ENCODE peak calls at places on chromosomes 4 and X, in nine cellular contexts. One of them, this sample, is unnamed. For H3K36me3, the result is how much of the 10 kb centered on the place peaks cover.

GRCh38 chr4:109184421-109184956 is 118.0 kb downstream of the COL25A1 start:
- DNase-seq in astrocyte: peak
- DNase-seq in OCI-LY7: no peak
- DNase-seq in HCT116: no peak
- DNase-seq in MM.1S: no peak
- DNase-seq in hepatocyte: no peak
- DNase-seq in K562: no peak
- DNase-seq in fibroblast of lung: peak
- DNase-seq in HepG2: no peak
- DNase-seq in this sample: peak

GRCh38 chr4:56186808-56187523 is 200.3 kb downstream of the AASDH start:
- DNase-seq in astrocyte: no peak
- DNase-seq in OCI-LY7: no peak
- DNase-seq in HCT116: no peak
- DNase-seq in MM.1S: no peak
- DNase-seq in hepatocyte: no peak
- DNase-seq in K562: no peak
- DNase-seq in fibroblast of lung: no peak
- DNase-seq in HepG2: no peak
- DNase-seq in this sample: no peak

GRCh38 chrX:121782976-121783375 is 735.6 kb downstream of the GLUD2 start:
- DNase-seq in astrocyte: no peak
- DNase-seq in OCI-LY7: no peak
- DNase-seq in HCT116: no peak
- DNase-seq in MM.1S: no peak
- DNase-seq in hepatocyte: no peak
- DNase-seq in K562: no peak
- DNase-seq in fibroblast of lung: no peak
- DNase-seq in HepG2: no peak
- DNase-seq in this sample: no peak

GRCh38 chrX:86002076-86002896 is 45.1 kb downstream of the CHM start:
- DNase-seq in astrocyte: peak
- DNase-seq in OCI-LY7: no peak
- DNase-seq in HCT116: peak
- DNase-seq in MM.1S: peak
- DNase-seq in hepatocyte: peak
- DNase-seq in K562: peak
- DNase-seq in fibroblast of lung: peak
- DNase-seq in HepG2: peak
- DNase-seq in this sample: no peak

GRCh38 chr4:105236202-105236916 is 89.7 kb downstream of the TET2 start:
- DNase-seq in astrocyte: no peak
- DNase-seq in OCI-LY7: no peak
- DNase-seq in HCT116: no peak
- DNase-seq in MM.1S: peak
- DNase-seq in hepatocyte: no peak
- DNase-seq in K562: no peak
- DNase-seq in fibroblast of lung: no peak
- DNase-seq in HepG2: no peak
- DNase-seq in this sample: no peak

GRCh38 chrX:118724775-118725174 is 2.6 kb upstream of the IL13RA1 start:
- DNase-seq in astrocyte: no peak
- DNase-seq in OCI-LY7: no peak
- DNase-seq in HCT116: no peak
- DNase-seq in MM.1S: no peak
- DNase-seq in hepatocyte: no peak
- DNase-seq in K562: peak
- DNase-seq in fibroblast of lung: peak
- DNase-seq in HepG2: peak
- DNase-seq in this sample: no peak

GRCh38 chr4:38730830-38731646 is 51.8 kb downstream of the TLR10 start:
- DNase-seq in astrocyte: peak
- DNase-seq in OCI-LY7: peak
- DNase-seq in HCT116: peak
- DNase-seq in MM.1S: peak
- DNase-seq in hepatocyte: peak
- DNase-seq in K562: peak
- DNase-seq in fibroblast of lung: peak
- DNase-seq in HepG2: peak
- DNase-seq in this sample: peak

GRCh38 chr4:31328921-31329320 is 608.8 kb downstream of the PCDH7 start:
- DNase-seq in astrocyte: no peak
- DNase-seq in OCI-LY7: no peak
- DNase-seq in HCT116: no peak
- DNase-seq in MM.1S: no peak
- DNase-seq in hepatocyte: no peak
- DNase-seq in K562: no peak
- DNase-seq in fibroblast of lung: no peak
- DNase-seq in HepG2: no peak
- DNase-seq in this sample: no peak

GRCh38 chr4:24686866-24687672 is 102.7 kb upstream of the DHX15 start:
- DNase-seq in astrocyte: no peak
- DNase-seq in OCI-LY7: peak
- DNase-seq in HCT116: peak
- DNase-seq in MM.1S: no peak
- DNase-seq in hepatocyte: peak
- DNase-seq in K562: peak
- DNase-seq in fibroblast of lung: no peak
- DNase-seq in HepG2: peak
- DNase-seq in this sample: no peak

DNA sequence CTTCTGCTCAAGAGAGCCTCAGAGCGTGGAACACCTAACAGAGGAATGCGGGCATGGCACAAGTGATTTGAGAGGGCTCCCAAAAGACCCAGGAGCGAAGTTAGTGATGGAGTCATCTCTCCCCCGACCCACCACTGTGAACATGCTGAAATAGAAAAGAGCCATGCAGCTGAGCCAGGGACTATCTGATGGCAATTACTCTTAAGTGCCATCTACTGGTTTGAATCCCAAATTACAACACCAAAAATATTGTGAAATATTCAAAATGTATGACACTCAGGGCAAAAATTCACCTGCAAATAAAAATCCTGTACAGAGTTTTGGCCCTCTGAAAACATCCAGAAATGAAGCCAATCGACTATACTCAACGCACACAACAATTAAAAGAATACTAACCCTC is 2038.9 kb upstream of the ADGRL3 start:
- DNase-seq in astrocyte: no peak
- DNase-seq in OCI-LY7: no peak
- DNase-seq in HCT116: no peak
- DNase-seq in MM.1S: no peak
- DNase-seq in hepatocyte: no peak
- DNase-seq in K562: no peak
- DNase-seq in fibroblast of lung: no peak
- DNase-seq in HepG2: no peak
- DNase-seq in this sample: no peak
- TF ChIP-seq CTCF in astrocyte: no peak
- TF ChIP-seq CTCF in OCI-LY7: peak
- TF ChIP-seq CTCF in HCT116: no peak
- TF ChIP-seq CTCF in MM.1S: peak
- TF ChIP-seq CTCF in hepatocyte: no peak
- TF ChIP-seq CTCF in K562: no peak
- TF ChIP-seq CTCF in fibroblast of lung: no peak
- TF ChIP-seq CTCF in HepG2: no peak
- TF ChIP-seq CTCF in this sample: no peak

DNA sequence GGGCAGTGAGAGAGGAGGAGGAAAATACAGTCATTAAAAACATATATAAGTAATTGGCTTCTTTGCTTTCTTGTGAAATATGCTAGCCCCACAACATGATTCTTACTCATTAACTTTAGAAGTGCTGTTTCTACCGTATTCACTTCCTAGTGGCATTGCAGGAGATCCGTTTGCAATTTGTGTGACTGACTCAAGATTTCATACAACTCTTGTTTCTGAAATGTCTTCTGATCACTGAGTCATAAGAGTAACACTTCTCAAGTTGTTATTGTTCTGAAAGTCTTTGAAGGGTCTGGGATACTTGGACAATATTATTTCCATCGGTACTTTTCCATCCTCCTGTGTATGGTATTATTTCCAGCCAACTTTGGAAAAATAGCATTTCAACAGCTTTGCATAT is 310.8 kb downstream of the PACRGL start:
- DNase-seq in astrocyte: no peak
- DNase-seq in OCI-LY7: no peak
- DNase-seq in HCT116: no peak
- DNase-seq in MM.1S: no peak
- DNase-seq in hepatocyte: no peak
- DNase-seq in K562: no peak
- DNase-seq in fibroblast of lung: peak
- DNase-seq in HepG2: no peak
- DNase-seq in this sample: no peak
- H2AFZ ChIP-seq in astrocyte: no peak
- H2AFZ ChIP-seq in OCI-LY7: no peak
- H2AFZ ChIP-seq in HCT116: no peak
- H2AFZ ChIP-seq in MM.1S: no peak
- H2AFZ ChIP-seq in hepatocyte: no peak
- H2AFZ ChIP-seq in K562: no peak
- H2AFZ ChIP-seq in fibroblast of lung: no peak
- H2AFZ ChIP-seq in HepG2: no peak
- H2AFZ ChIP-seq in this sample: no peak

GRCh38 chrX:10117864-10118377 is 38.9 kb upstream of the CLCN4 start:
- DNase-seq in astrocyte: no peak
- DNase-seq in OCI-LY7: peak
- DNase-seq in HCT116: no peak
- DNase-seq in MM.1S: no peak
- DNase-seq in hepatocyte: no peak
- DNase-seq in K562: no peak
- DNase-seq in fibroblast of lung: no peak
- DNase-seq in HepG2: no peak
- DNase-seq in this sample: no peak

GRCh38 chrX:10118530-10118929 is 38.2 kb upstream of the CLCN4 start:
- DNase-seq in astrocyte: no peak
- DNase-seq in OCI-LY7: no peak
- DNase-seq in HCT116: no peak
- DNase-seq in MM.1S: no peak
- DNase-seq in hepatocyte: no peak
- DNase-seq in K562: no peak
- DNase-seq in fibroblast of lung: no peak
- DNase-seq in HepG2: no peak
- DNase-seq in this sample: no peak

GRCh38 chrX:10115082-10115481 is 41.7 kb upstream of the CLCN4 start:
- DNase-seq in astrocyte: no peak
- DNase-seq in OCI-LY7: no peak
- DNase-seq in HCT116: no peak
- DNase-seq in MM.1S: no peak
- DNase-seq in hepatocyte: no peak
- DNase-seq in K562: no peak
- DNase-seq in fibroblast of lung: no peak
- DNase-seq in HepG2: no peak
- DNase-seq in this sample: no peak

GRCh38 chrX:10119399-10119990 is 37.3 kb upstream of the CLCN4 start:
- DNase-seq in astrocyte: peak
- DNase-seq in OCI-LY7: peak
- DNase-seq in HCT116: peak
- DNase-seq in MM.1S: peak
- DNase-seq in hepatocyte: peak
- DNase-seq in K562: peak
- DNase-seq in fibroblast of lung: peak
- DNase-seq in HepG2: peak
- DNase-seq in this sample: peak

DNA sequence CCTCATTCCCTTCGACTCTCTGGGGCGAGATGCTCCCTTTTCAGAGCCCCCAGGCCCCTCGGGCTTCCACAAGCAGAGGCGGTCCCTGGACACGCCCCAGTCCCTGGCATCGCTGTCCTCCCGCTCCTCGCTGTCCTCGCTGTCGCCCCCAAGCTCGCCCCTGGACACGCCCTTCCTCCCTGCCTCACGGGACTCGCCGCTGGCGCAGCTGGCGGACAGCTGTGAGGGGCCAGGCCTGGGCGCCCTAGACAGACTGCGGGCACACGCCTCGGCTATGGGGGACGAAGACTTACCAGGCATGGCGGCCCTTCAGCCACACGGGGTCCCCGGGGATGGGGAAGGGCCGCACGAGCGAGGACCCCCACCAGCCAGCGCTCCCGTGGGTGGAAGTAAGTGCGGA is 39.5 kb upstream of the CLCN4 start:
- DNase-seq in astrocyte: no peak
- DNase-seq in OCI-LY7: no peak
- DNase-seq in HCT116: no peak
- DNase-seq in MM.1S: no peak
- DNase-seq in hepatocyte: no peak
- DNase-seq in K562: no peak
- DNase-seq in fibroblast of lung: no peak
- DNase-seq in HepG2: no peak
- DNase-seq in this sample: no peak
- H3K36me3 ChIP-seq in astrocyte: under half
- H3K36me3 ChIP-seq in OCI-LY7: half or more
- H3K36me3 ChIP-seq in HCT116: under half
- H3K36me3 ChIP-seq in MM.1S: under half
- H3K36me3 ChIP-seq in hepatocyte: under half
- H3K36me3 ChIP-seq in K562: under half
- H3K36me3 ChIP-seq in fibroblast of lung: under half
- H3K36me3 ChIP-seq in HepG2: under half
- H3K36me3 ChIP-seq in this sample: under half

GRCh38 chr4:175499735-175500352 is 312.2 kb downstream of the GPM6A start:
- DNase-seq in astrocyte: no peak
- DNase-seq in OCI-LY7: no peak
- DNase-seq in HCT116: no peak
- DNase-seq in MM.1S: no peak
- DNase-seq in hepatocyte: no peak
- DNase-seq in K562: no peak
- DNase-seq in fibroblast of lung: no peak
- DNase-seq in HepG2: no peak
- DNase-seq in this sample: no peak
- TF ChIP-seq CTCF in astrocyte: no peak
- TF ChIP-seq CTCF in OCI-LY7: no peak
- TF ChIP-seq CTCF in HCT116: no peak
- TF ChIP-seq CTCF in MM.1S: no peak
- TF ChIP-seq CTCF in hepatocyte: no peak
- TF ChIP-seq CTCF in K562: no peak
- TF ChIP-seq CTCF in fibroblast of lung: no peak
- TF ChIP-seq CTCF in HepG2: no peak
- TF ChIP-seq CTCF in this sample: no peak

GRCh38 chr4:99403380-99404194 is 31.6 kb downstream of the ADH7 start:
- DNase-seq in astrocyte: no peak
- DNase-seq in OCI-LY7: no peak
- DNase-seq in HCT116: no peak
- DNase-seq in MM.1S: peak
- DNase-seq in hepatocyte: peak
- DNase-seq in K562: no peak
- DNase-seq in fibroblast of lung: peak
- DNase-seq in HepG2: peak
- DNase-seq in this sample: no peak
- H2AFZ ChIP-seq in astrocyte: no peak
- H2AFZ ChIP-seq in OCI-LY7: no peak
- H2AFZ ChIP-seq in HCT116: no peak
- H2AFZ ChIP-seq in MM.1S: peak
- H2AFZ ChIP-seq in hepatocyte: peak
- H2AFZ ChIP-seq in K562: no peak
- H2AFZ ChIP-seq in fibroblast of lung: no peak
- H2AFZ ChIP-seq in HepG2: peak
- H2AFZ ChIP-seq in this sample: peak

GRCh38 chrX:311156-312129 is 7.2 kb downstream of the GTPBP6 start:
- DNase-seq in astrocyte: no peak
- DNase-seq in OCI-LY7: no peak
- DNase-seq in HCT116: no peak
- DNase-seq in MM.1S: no peak
- DNase-seq in hepatocyte: no peak
- DNase-seq in K562: no peak
- DNase-seq in fibroblast of lung: no peak
- DNase-seq in HepG2: no peak
- DNase-seq in this sample: peak
- H3K36me3 ChIP-seq in astrocyte: under half
- H3K36me3 ChIP-seq in OCI-LY7: half or more
- H3K36me3 ChIP-seq in HCT116: under half
- H3K36me3 ChIP-seq in MM.1S: under half
- H3K36me3 ChIP-seq in hepatocyte: under half
- H3K36me3 ChIP-seq in K562: half or more
- H3K36me3 ChIP-seq in fibroblast of lung: under half
- H3K36me3 ChIP-seq in HepG2: half or more
- H3K36me3 ChIP-seq in this sample: under half

GRCh38 chr4:13933163-13933562 is 305.6 kb upstream of the BOD1L1 start:
- DNase-seq in astrocyte: peak
- DNase-seq in OCI-LY7: no peak
- DNase-seq in HCT116: no peak
- DNase-seq in MM.1S: no peak
- DNase-seq in hepatocyte: peak
- DNase-seq in K562: no peak
- DNase-seq in fibroblast of lung: peak
- DNase-seq in HepG2: no peak
- DNase-seq in this sample: no peak
- TF ChIP-seq CTCF in astrocyte: no peak
- TF ChIP-seq CTCF in OCI-LY7: peak
- TF ChIP-seq CTCF in HCT116: no peak
- TF ChIP-seq CTCF in MM.1S: no peak
- TF ChIP-seq CTCF in hepatocyte: no peak
- TF ChIP-seq CTCF in K562: no peak
- TF ChIP-seq CTCF in fibroblast of lung: no peak
- TF ChIP-seq CTCF in HepG2: peak
- TF ChIP-seq CTCF in this sample: peak